ENCODE peak calls at places on chromosome 12, in ten cellular contexts. S, T, Q, G, E, A, K, D, R and I are unnamed samples.

GRCh38 chr12:79949098-79949497 is 14.2 kb upstream of the PPP1R12A start:
- DNase-seq in A (no peak), K (no peak), T (no peak), R (no peak), E (no peak), G (no peak), D (no peak), Q (no peak), S (no peak), I (no peak)

GRCh38 chr12:45721374-45721773 is 8.1 kb upstream of the ARID2 start:
- DNase-seq in T (no peak), D (no peak), K (no peak), G (no peak), A (no peak), S (no peak), R (no peak), Q (no peak), E (no peak), I (no peak)

GRCh38 chr12:42815068-42815467 is 225.5 kb upstream of the PRICKLE1 start:
- DNase-seq in S (no peak), G (no peak), A (no peak), Q (no peak), E (no peak), T (no peak), K (no peak), D (no peak), R (no peak), I (no peak)

GRCh38 chr12:75725505-75726120 is 214.2 kb upstream of the KRR1 start:
- DNase-seq in A (no peak), K (no peak), D (no peak), S (no peak), Q (no peak), R (no peak), G (no peak), T (no peak), E (no peak), I (no peak)

GRCh38 chr12:30457621-30458289 is 237.9 kb downstream of the IPO8 start:
- DNase-seq in E (no peak), G (no peak), T (no peak), Q (no peak), D (no peak), K (no peak), S (peak), R (no peak), A (no peak), I (no peak)

GRCh38 chr12:110698171-110698902 is 9.4 kb upstream of the HVCN1 start:
- DNase-seq in D (peak), G (no peak), Q (peak), E (peak), A (peak), T (peak), S (peak), K (peak), R (peak), I (peak)

GRCh38 chr12:78418919-78419318 is 445.7 kb upstream of the SYT1 start:
- DNase-seq in R (no peak), Q (no peak), A (no peak), D (peak), E (no peak), K (no peak), G (no peak), T (no peak), S (no peak), I (no peak)

GRCh38 chr12:47557401-47557800 is 148.4 kb downstream of the RPAP3 start:
- DNase-seq in T (no peak), S (no peak), K (no peak), E (no peak), D (no peak), G (no peak), R (peak), Q (no peak), A (no peak), I (no peak)

GRCh38 chr12:114916531-114916930 is 232.6 kb upstream of the TBX3 start:
- DNase-seq in D (peak), S (peak), A (no peak), G (no peak), R (no peak), T (no peak), E (no peak), Q (no peak), K (no peak), I (no peak)

GRCh38 chr12:118063567-118064391 is 2.8 kb upstream of the WSB2 start:
- DNase-seq in D (no peak), G (no peak), T (no peak), Q (no peak), E (no peak), A (no peak), S (peak), K (no peak), R (no peak), I (no peak)

GRCh38 chr12:47878293-47878917 is 26.4 kb downstream of the VDR start:
- DNase-seq in Q (no peak), D (no peak), A (no peak), S (no peak), T (no peak), E (no peak), G (no peak), K (no peak), R (no peak), I (no peak)